ENCODE peak calls at places on chromosomes 6 and 20, in six cellular contexts. G is K562, Z is heart right ventricle, L is pancreas, S is BJ, E is tibial nerve. D is an unnamed sample.

GRCh38 chr20:40073535-40074111 is 615.4 kb downstream of the MAFB start:
- DNase-seq in G (no peak), L (no peak), S (no peak), E (no peak), Z (no peak), D (no peak)

GRCh38 chr20:49675368-49676151 is 38.1 kb downstream of the B4GALT5 start:
- DNase-seq in G (peak; percentile 57), E (no peak), Z (no peak), S (no peak), L (no peak), D (peak; percentile 67)

GRCh38 chr6:50128420-50129005 is 78.8 kb upstream of the DEFB112 start:
- DNase-seq in E (no peak), L (no peak), S (no peak), Z (no peak), G (peak; percentile 6), D (no peak)

GRCh38 chr20:11178946-11179654 is 505.3 kb upstream of the JAG1 start:
- DNase-seq in S (no peak), L (no peak), G (no peak), Z (no peak), E (no peak), D (peak; percentile 94)

GRCh38 chr6:108737594-108738546 is 110.4 kb upstream of the ARMC2 start:
- DNase-seq in E (no peak), L (no peak), G (peak; percentile 84), S (peak; percentile 86), Z (no peak), D (peak; percentile 86)

GRCh38 chr6:157510329-157511188 is 129.6 kb downstream of the ZDHHC14 start:
- DNase-seq in L (no peak), E (no peak), G (no peak), Z (no peak), S (no peak), D (no peak)

GRCh38 chr20:32062776-32063170 is 10.7 kb downstream of the HCK start:
- DNase-seq in G (no peak), L (peak; percentile 60), S (no peak), E (no peak), Z (peak; percentile 42), D (no peak)

GRCh38 chr20:31475032-31475431 is at the start of the genes DEFB124 and REM1:
- DNase-seq in S (no peak), E (no peak), L (no peak), Z (peak; percentile 72), G (no peak), D (no peak)

GRCh38 chr6:169926617-169927417 is 175.4 kb downstream of the ERMARD start:
- DNase-seq in G (no peak), Z (no peak), E (no peak), L (no peak), S (no peak), D (no peak)

GRCh38 chr20:41654884-41655283 is 36.7 kb upstream of the CHD6 start:
- DNase-seq in Z (no peak), S (no peak), G (peak; percentile 31), E (no peak), L (no peak), D (no peak)

GRCh38 chr6:165663736-165664552 is 903 bp upstream of the PDE10A start:
- DNase-seq in G (no peak), E (no peak), Z (peak; percentile 64), L (no peak), S (no peak), D (no peak)

GRCh38 chr6:4313044-4313686 is 177.8 kb upstream of the ECI2 start:
- DNase-seq in G (no peak), L (peak; percentile 53), E (no peak), Z (no peak), S (peak; percentile 85), D (peak; percentile 80)

GRCh38 chr6:144158133-144158532 is 7.8 kb downstream of the STX11 start:
- DNase-seq in G (no peak), L (peak; percentile 19), S (peak; percentile 76), E (no peak), Z (no peak), D (peak; percentile 37)

GRCh38 chr6:168403370-168404005 is 37.5 kb upstream of the SMOC2 start:
- DNase-seq in G (no peak), L (no peak), S (no peak), Z (no peak), E (no peak), D (no peak)

GRCh38 chr6:32849126-32849525 is 4.4 kb downstream of the TAP1 start:
- DNase-seq in S (no peak), E (no peak), Z (no peak), L (no peak), G (no peak), D (no peak)

GRCh38 chr6:97123112-97123511 is 159.9 kb downstream of the MMS22L start:
- DNase-seq in L (no peak), E (no peak), G (no peak), Z (no peak), S (no peak), D (no peak)

GRCh38 chr20:23550227-23550626 is 18.1 kb downstream of the CST9L start:
- DNase-seq in Z (no peak), L (no peak), G (no peak), E (no peak), S (no peak), D (no peak)

DNA sequence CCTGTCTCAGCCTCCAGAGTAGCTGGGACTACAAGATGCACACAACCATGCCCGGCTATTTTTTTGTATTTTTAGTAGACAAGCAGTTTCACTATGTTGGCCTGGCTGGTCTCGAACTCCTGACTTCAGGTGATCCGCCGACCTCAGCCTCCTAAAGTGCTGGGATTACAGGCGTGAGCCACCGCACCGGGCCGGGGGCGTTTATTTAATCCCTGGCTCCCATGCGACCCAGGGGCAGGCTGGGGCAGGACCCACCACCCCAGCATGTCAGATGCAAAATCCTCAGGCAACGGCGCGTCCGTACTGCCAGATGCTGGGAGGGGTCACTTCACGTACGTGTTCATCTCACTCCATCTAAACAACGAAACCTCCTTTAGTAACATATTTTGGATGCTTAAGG is 518.7 kb upstream of the NOX3 start:
- DNase-seq in E (no peak), G (no peak), S (no peak), L (no peak), Z (no peak), D (no peak)
- H3K36me3 ChIP-seq in E (no peaks in the 10 kb centered on the region), G (no peaks in the 10 kb centered on the region), S (no peaks in the 10 kb centered on the region), L (no peaks in the 10 kb centered on the region), Z (no peaks in the 10 kb centered on the region), D (no peaks in the 10 kb centered on the region)

GRCh38 chr6:116633685-116634084 is 17.4 kb downstream of the RSPH4A start:
- DNase-seq in Z (no peak), L (no peak), S (no peak), E (no peak), G (no peak), D (no peak)
- TF ChIP-seq CTCF in Z (no peak), L (peak; percentile 26), S (peak; percentile 18), E (no peak), G (peak; percentile 32), D (peak; percentile 30)

GRCh38 chr20:64006902-64007301 is 26.0 kb downstream of the PRPF6 start:
- DNase-seq in L (no peak), S (no peak), E (no peak), G (no peak), Z (no peak), D (no peak)
- H3K36me3 ChIP-seq in L (peaks cover 12% of the 10 kb centered on the region), S (peaks cover 16% of the 10 kb centered on the region), E (no peaks in the 10 kb centered on the region), G (peaks cover 79% of the 10 kb centered on the region), Z (peaks cover 93% of the 10 kb centered on the region), D (peaks cover 6% of the 10 kb centered on the region)

GRCh38 chr20:38880952-38881735 is 45.1 kb upstream of the FAM83D start:
- DNase-seq in E (no peak), S (no peak), Z (no peak), G (no peak), L (no peak), D (no peak)
- TF ChIP-seq CTCF in E (no peak), S (no peak), Z (no peak), G (no peak), L (no peak), D (no peak)

DNA sequence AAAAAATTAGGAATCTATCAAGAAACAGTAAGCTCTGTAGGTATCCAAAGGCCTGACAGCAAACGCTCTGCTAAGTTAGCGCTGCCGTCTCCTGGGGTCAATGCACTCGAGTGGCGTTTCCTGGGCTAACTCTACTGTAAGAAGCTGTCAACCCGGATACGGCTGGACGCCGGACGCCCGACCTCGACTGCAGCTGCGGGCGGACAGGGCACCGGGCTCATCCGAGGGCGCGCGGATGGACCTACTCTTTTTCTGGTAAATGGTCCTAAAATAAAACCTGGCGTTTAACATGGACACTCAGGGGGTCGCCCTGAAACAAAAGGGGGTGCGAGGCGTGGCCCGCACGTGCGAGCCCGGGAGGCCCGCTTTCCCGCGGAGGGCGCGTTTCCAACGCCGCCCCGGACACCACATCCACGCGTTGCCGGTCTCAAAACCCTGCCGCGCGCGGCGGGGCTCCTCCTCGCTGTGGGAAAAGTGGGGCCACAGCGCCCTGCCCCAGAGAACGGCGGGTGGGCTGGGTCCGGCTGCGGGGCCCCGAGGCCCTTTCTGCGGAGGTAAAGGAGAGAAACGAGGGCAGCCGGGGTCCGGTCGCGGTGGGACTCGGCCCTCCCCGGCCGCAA is 535 bp downstream of the TCP1 start:
- DNase-seq in S (no peak), L (peak; percentile 57), G (peak; percentile 48), E (no peak), Z (peak; percentile 29), D (no peak)
- H3K36me3 ChIP-seq in S (peaks cover 7% of the 10 kb centered on the region), L (peaks cover 9% of the 10 kb centered on the region), G (peaks cover 78% of the 10 kb centered on the region), E (no peaks in the 10 kb centered on the region), Z (peaks cover 66% of the 10 kb centered on the region), D (no peaks in the 10 kb centered on the region)

GRCh38 chr20:14219801-14220461 is 117.5 kb downstream of the FLRT3 start:
- DNase-seq in S (no peak), G (no peak), Z (no peak), E (no peak), L (no peak), D (no peak)

GRCh38 chr20:14220986-14221385 is 116.4 kb downstream of the FLRT3 start:
- DNase-seq in E (no peak), Z (no peak), S (no peak), L (no peak), G (no peak), D (no peak)

DNA sequence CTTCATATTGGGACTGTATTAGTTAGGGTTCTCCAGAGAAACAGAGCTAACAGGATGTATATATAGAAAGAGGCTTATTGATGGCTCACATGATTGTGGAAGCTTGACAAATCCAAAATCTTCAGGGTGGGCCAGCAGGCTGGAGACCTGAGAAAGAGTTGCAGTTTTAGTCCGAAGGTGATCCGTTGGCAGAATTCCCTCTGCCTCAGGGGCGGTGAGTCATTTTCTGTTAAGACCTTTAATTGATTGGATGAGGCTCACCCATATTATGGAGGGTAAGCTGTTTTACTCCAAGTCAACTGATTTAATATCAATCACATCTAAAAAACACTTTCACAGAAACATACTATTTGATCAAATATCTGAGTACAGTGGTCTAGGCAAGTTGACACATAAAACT is 113.6 kb downstream of the FLRT3 start:
- DNase-seq in E (no peak), L (no peak), G (no peak), S (no peak), Z (no peak), D (no peak)
- TF ChIP-seq CTCF in E (no peak), L (no peak), G (no peak), S (no peak), Z (no peak), D (no peak)